ENCODE peak calls at places on chromosomes 11 and 22, in four cellular contexts. J is HL-60, C is K562, N is GM12878. W is an unnamed sample.

GRCh38 chr11:129896062-129896461 is 684 bp upstream of the NFRKB start:
- DNase-seq in N (no peak), C (no peak), J (no peak), W (no peak)

GRCh38 chr22:33271390-33272161 is 213.4 kb upstream of the SYN3 start:
- DNase-seq in N (peak; percentile 95), C (no peak), J (no peak), W (peak; percentile 28)

GRCh38 chr11:72722050-72722748 is 30.0 kb downstream of the ARAP1 start:
- DNase-seq in C (peak; percentile 79), N (no peak), J (peak; percentile 80), W (peak; percentile 90)

GRCh38 chr11:59754494-59754858 is 700 bp upstream of the STX3 start:
- DNase-seq in C (no peak), N (no peak), J (no peak), W (peak; percentile 31)

GRCh38 chr11:129435499-129436245 is 60.0 kb downstream of the BARX2 start:
- DNase-seq in J (no peak), C (no peak), N (no peak), W (no peak)

GRCh38 chr11:9280655-9281301 is 15.6 kb upstream of the DENND5A start:
- DNase-seq in C (no peak), J (no peak), N (peak; percentile 58), W (no peak)

GRCh38 chr11:128399186-128399585 is 188.2 kb downstream of the ETS1 start:
- DNase-seq in N (peak; percentile 26), J (no peak), C (no peak), W (no peak)

GRCh38 chr11:44275961-44276550 is 33.9 kb downstream of the ALX4 start:
- DNase-seq in C (no peak), J (no peak), N (no peak), W (no peak)

GRCh38 chr22:27231266-27231665 is 570.3 kb downstream of the MN1 start:
- DNase-seq in N (no peak), C (no peak), J (no peak), W (no peak)

GRCh38 chr11:125358254-125358840 is 137.7 kb downstream of the FEZ1 start:
- DNase-seq in N (no peak), C (no peak), J (no peak), W (no peak)

GRCh38 chr22:19035474-19036228 is 86.6 kb downstream of the DGCR2 start:
- DNase-seq in C (peak; percentile 70), N (no peak), J (no peak), W (no peak)

GRCh38 chr22:29139965-29140782 is 65.5 kb upstream of the EMID1 start:
- DNase-seq in N (no peak), C (no peak), J (no peak), W (no peak)

GRCh38 chr11:7673724-7674434 is 579 bp upstream of the CYB5R2 start:
- DNase-seq in C (peak; percentile 33), J (no peak), N (no peak), W (no peak)

GRCh38 chr11:41826129-41826528 is 366.7 kb upstream of the LRRC4C start:
- DNase-seq in C (no peak), J (no peak), N (no peak), W (no peak)

GRCh38 chr11:44727373-44728084 is 767 bp downstream of the TSPAN18 start:
- DNase-seq in N (no peak), J (peak; percentile 32), C (peak; percentile 85), W (peak; percentile 90)

GRCh38 chr11:112784323-112785073 is 176.7 kb upstream of the NCAM1 start:
- DNase-seq in N (no peak), J (no peak), C (peak; percentile 16), W (no peak)

GRCh38 chr11:12056112-12056511 is 47.7 kb upstream of the DKK3 start:
- DNase-seq in J (no peak), N (no peak), C (no peak), W (no peak)

GRCh38 chr11:19664896-19665548 is 47.6 kb upstream of the NAV2 start:
- DNase-seq in J (no peak), C (no peak), N (no peak), W (no peak)

GRCh38 chr11:8926236-8926635 is 6.5 kb downstream of the C11orf16 start:
- DNase-seq in J (no peak), C (no peak), N (no peak), W (no peak)

GRCh38 chr11:117457031-117457785 is 129.6 kb downstream of the CEP164 start:
- DNase-seq in J (no peak), C (no peak), N (no peak), W (no peak)

GRCh38 chr11:47056261-47056915 is 119.8 kb downstream of the CSTPP1 start:
- DNase-seq in C (peak; percentile 74), J (no peak), N (no peak), W (no peak)

GRCh38 chr22:25822344-25822743 is 80.4 kb downstream of the MYO18B start:
- DNase-seq in C (no peak), J (no peak), N (no peak), W (no peak)

GRCh38 chr11:130581631-130582030 is 133.2 kb downstream of the ADAMTS15 start:
- DNase-seq in C (no peak), J (no peak), N (no peak), W (no peak)

GRCh38 chr11:32100495-32100894 is 9.6 kb downstream of the RCN1 start:
- DNase-seq in J (no peak), C (no peak), N (no peak), W (no peak)

GRCh38 chr11:34405079-34405858 is 33.5 kb upstream of the CAT start:
- DNase-seq in N (peak; percentile 16), J (peak; percentile 87), C (no peak), W (no peak)

GRCh38 chr11:10622957-10623787 is 54.7 kb upstream of the LYVE1 start:
- DNase-seq in J (peak; percentile 90), C (no peak), N (no peak), W (no peak)

GRCh38 chr11:82229346-82229745 is 504.3 kb downstream of the FAM181B start:
- DNase-seq in N (no peak), J (no peak), C (no peak), W (no peak)

GRCh38 chr11:94731921-94732601 is 36.1 kb upstream of the AMOTL1 start:
- DNase-seq in N (no peak), C (peak; percentile 33), J (no peak), W (no peak)

GRCh38 chr22:39914584-39914983 is 13.7 kb downstream of the GRAP2 start:
- DNase-seq in N (no peak), J (no peak), C (no peak), W (no peak)

GRCh38 chr11:125627236-125627910 is 2.4 kb downstream of the CHEK1 start:
- DNase-seq in N (no peak), J (no peak), C (no peak), W (no peak)

GRCh38 chr22:43511276-43511910 is 99.6 kb downstream of the MPPED1 start:
- DNase-seq in N (no peak), J (no peak), C (no peak), W (no peak)

GRCh38 chr22:50599816-50600454 is 658 bp upstream of the MAPK8IP2 start:
- DNase-seq in J (no peak), C (peak; percentile 87), N (no peak), W (peak; percentile 88)

GRCh38 chr11:2444301-2445106 is at the start of the genes KCNQ1 and TRPM5:
- DNase-seq in J (no peak), N (no peak), C (peak; percentile 98), W (no peak)

GRCh38 chr11:12079726-12080556 is 30.4 kb upstream of the MICAL2 start:
- DNase-seq in N (no peak), J (no peak), C (no peak), W (no peak)

GRCh38 chr11:64092761-64093136 is 57.0 kb downstream of the FLRT1 start:
- DNase-seq in N (no peak), C (no peak), J (no peak), W (no peak)

GRCh38 chr11:70549386-70549785 is 151.1 kb downstream of the CTTN start:
- DNase-seq in J (no peak), C (no peak), N (no peak), W (no peak)

GRCh38 chr22:37462426-37462825 is 23.8 kb downstream of the MFNG start:
- DNase-seq in J (no peak), C (no peak), N (no peak), W (no peak)

GRCh38 chr11:44826922-44827643 is 100.3 kb downstream of the TSPAN18 start:
- DNase-seq in N (no peak), J (no peak), C (no peak), W (no peak)

GRCh38 chr11:117796456-117797428 is at the start of gene DSCAML1:
- DNase-seq in J (no peak), C (peak; percentile 41), N (no peak), W (no peak)

DNA sequence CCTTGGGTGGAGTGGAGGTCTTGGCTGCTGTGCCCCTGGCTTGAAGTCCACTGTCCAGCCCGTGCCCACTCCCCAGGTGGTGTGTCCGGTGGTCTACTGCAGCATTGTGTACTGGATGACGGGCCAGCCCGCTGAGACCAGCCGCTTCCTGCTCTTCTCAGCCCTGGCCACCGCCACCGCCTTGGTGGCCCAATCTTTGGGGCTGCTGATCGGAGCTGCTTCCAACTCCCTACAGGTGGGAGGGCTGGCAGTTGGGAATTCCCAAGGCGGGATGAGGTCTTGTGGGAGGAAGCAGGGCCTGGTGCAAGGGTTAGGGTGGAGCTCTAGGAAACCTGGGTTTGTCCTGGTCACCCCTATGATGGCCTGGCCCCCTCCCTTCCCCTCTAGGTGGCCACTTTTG is 8.4 kb upstream of the NLRX1 start:
- DNase-seq in C (no peak), J (no peak), N (no peak), W (no peak)
- TF ChIP-seq SPI1 in C (no peak), J (no peak), N (no peak), W (no peak)

GRCh38 chr11:61516675-61517516 is 8.3 kb downstream of the LRRC10B start:
- DNase-seq in C (peak; percentile 90), N (no peak), J (no peak), W (peak; percentile 91)

GRCh38 chr11:61516191-61516590 is 7.6 kb downstream of the LRRC10B start:
- DNase-seq in C (peak; percentile 66), N (no peak), J (no peak), W (no peak)

GRCh38 chr11:61514050-61514917 is 5.7 kb downstream of the LRRC10B start:
- DNase-seq in N (no peak), C (no peak), J (no peak), W (no peak)

GRCh38 chr11:61513143-61513740 is 4.7 kb downstream of the LRRC10B start:
- DNase-seq in J (no peak), C (no peak), N (no peak), W (no peak)

GRCh38 chr11:61515686-61516085 is 7.1 kb downstream of the LRRC10B start:
- DNase-seq in J (no peak), N (no peak), C (no peak), W (no peak)
- TF ChIP-seq SPI1 in J (no peak), N (no peak), C (no peak), W (no peak)

GRCh38 chr11:75383246-75383645 is 16.1 kb upstream of the RPS3 start:
- DNase-seq in J (no peak), N (no peak), C (no peak), W (no peak)
- TF ChIP-seq SPI1 in J (no peak), N (no peak), C (no peak), W (no peak)

DNA sequence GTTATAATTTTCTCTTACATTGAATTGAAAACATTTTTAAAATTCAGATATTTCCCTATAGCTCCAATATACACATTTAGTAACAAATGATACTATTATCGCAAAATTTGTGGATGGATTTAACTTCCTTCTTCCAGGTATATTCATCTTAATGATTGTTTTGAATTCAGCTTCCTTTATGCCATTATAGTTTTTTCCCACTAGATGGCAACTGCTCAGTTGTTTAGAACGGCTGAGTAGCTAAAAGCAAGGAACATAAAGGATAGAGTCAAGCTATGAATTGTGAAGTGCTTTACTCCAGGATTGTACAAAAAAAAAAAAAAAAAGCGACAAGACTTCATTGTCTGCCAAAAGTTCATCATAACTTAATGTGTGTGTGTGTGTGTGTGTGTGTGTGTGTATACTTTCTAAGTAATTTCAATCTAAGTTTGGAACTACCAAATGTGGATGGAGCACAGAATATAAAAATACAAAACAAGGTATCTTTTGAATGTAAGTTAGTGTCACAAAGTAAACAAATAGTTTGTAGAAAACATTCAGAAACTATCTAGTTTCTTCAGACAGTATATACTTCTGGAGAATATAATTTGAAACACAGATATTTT is 846.4 kb downstream of the DLG2 start:
- DNase-seq in J (no peak), C (no peak), N (no peak), W (no peak)
- TF ChIP-seq SPI1 in J (no peak), C (no peak), N (no peak), W (no peak)